ENCODE peak calls at places on chromosomes 13 and 19, in four cellular contexts. One of them, this sample, is unnamed.

GRCh38 chr13:21150013-21150412 is 26.3 kb downstream of the SKA3 start:
- DNase-seq in mesenchymal stem cell: peak
- DNase-seq in neuronal stem cell: no peak
- DNase-seq in IMR-90: no peak
- DNase-seq in this sample: no peak

GRCh38 chr19:27824108-27824507 is 1388.8 kb downstream of the UQCRFS1 start:
- DNase-seq in IMR-90: no peak
- DNase-seq in mesenchymal stem cell: no peak
- DNase-seq in neuronal stem cell: no peak
- DNase-seq in this sample: no peak

GRCh38 chr19:11766597-11767591 is at the start of gene ZNF441:
- DNase-seq in IMR-90: peak
- DNase-seq in mesenchymal stem cell: peak
- DNase-seq in neuronal stem cell: peak
- DNase-seq in this sample: peak

GRCh38 chr19:35740108-35740422 is 2.2 kb downstream of the IGFLR1 start:
- DNase-seq in neuronal stem cell: no peak
- DNase-seq in mesenchymal stem cell: no peak
- DNase-seq in IMR-90: no peak
- DNase-seq in this sample: no peak

GRCh38 chr19:53112286-53112685 is 9.1 kb upstream of the ZNF160 start:
- DNase-seq in IMR-90: peak
- DNase-seq in neuronal stem cell: no peak
- DNase-seq in mesenchymal stem cell: no peak
- DNase-seq in this sample: no peak

GRCh38 chr13:78540424-78540823 is 62.9 kb downstream of the POU4F1 start:
- DNase-seq in mesenchymal stem cell: no peak
- DNase-seq in IMR-90: no peak
- DNase-seq in neuronal stem cell: no peak
- DNase-seq in this sample: no peak

GRCh38 chr13:103101500-103101899 is 35.3 kb upstream of the SLC10A2 start:
- DNase-seq in neuronal stem cell: no peak
- DNase-seq in mesenchymal stem cell: no peak
- DNase-seq in IMR-90: no peak
- DNase-seq in this sample: no peak

GRCh38 chr13:99916366-99917103 is 55.0 kb downstream of the ZIC5 start:
- DNase-seq in IMR-90: peak
- DNase-seq in neuronal stem cell: no peak
- DNase-seq in mesenchymal stem cell: peak
- DNase-seq in this sample: no peak

GRCh38 chr19:46574533-46574932 is 26.6 kb upstream of the CALM3 start:
- DNase-seq in neuronal stem cell: no peak
- DNase-seq in IMR-90: no peak
- DNase-seq in mesenchymal stem cell: no peak
- DNase-seq in this sample: no peak

GRCh38 chr19:4559569-4559968 is at the start of gene SEMA6B:
- DNase-seq in IMR-90: no peak
- DNase-seq in neuronal stem cell: no peak
- DNase-seq in mesenchymal stem cell: peak
- DNase-seq in this sample: no peak

GRCh38 chr13:77300176-77301141 is 26.4 kb downstream of the MYCBP2 start:
- DNase-seq in IMR-90: peak
- DNase-seq in mesenchymal stem cell: peak
- DNase-seq in neuronal stem cell: no peak
- DNase-seq in this sample: no peak

GRCh38 chr19:6730153-6730804 is 7.1 kb downstream of the GPR108 start:
- DNase-seq in IMR-90: no peak
- DNase-seq in mesenchymal stem cell: no peak
- DNase-seq in neuronal stem cell: no peak
- DNase-seq in this sample: peak

GRCh38 chr19:12936582-12936981 is 1.8 kb upstream of the CALR start:
- DNase-seq in neuronal stem cell: no peak
- DNase-seq in IMR-90: no peak
- DNase-seq in mesenchymal stem cell: no peak
- DNase-seq in this sample: no peak
- H4K8ac ChIP-seq in neuronal stem cell: no peak
- H4K8ac ChIP-seq in IMR-90: no peak
- H4K8ac ChIP-seq in mesenchymal stem cell: no peak
- H4K8ac ChIP-seq in this sample: no peak

GRCh38 chr13:98208606-98209005 is 31.5 kb upstream of the RNF113B start:
- DNase-seq in neuronal stem cell: no peak
- DNase-seq in IMR-90: no peak
- DNase-seq in mesenchymal stem cell: peak
- DNase-seq in this sample: no peak
- H4K8ac ChIP-seq in neuronal stem cell: no peak
- H4K8ac ChIP-seq in IMR-90: peak
- H4K8ac ChIP-seq in mesenchymal stem cell: no peak
- H4K8ac ChIP-seq in this sample: no peak

DNA sequence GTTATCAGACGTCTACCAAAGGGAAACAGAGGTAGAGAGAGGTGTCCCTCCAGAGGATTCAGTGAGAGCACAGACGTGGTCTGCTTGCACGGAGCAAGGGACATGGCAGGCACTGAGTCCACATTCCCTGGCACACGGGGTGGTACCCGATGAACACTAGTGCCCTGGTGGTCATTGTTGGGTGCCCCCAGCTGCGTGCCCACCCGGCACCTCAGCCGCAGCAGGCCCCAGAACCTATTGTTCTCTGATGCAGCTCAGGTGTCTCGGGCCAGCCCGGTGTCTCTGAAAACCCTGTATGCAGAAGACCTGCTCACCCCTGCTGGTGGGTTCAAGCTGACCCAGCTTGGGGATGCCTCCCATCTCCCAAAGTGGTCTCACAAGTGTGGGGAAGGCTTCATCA is 11.9 kb downstream of the SUGP1 start:
- DNase-seq in IMR-90: no peak
- DNase-seq in neuronal stem cell: no peak
- DNase-seq in mesenchymal stem cell: no peak
- DNase-seq in this sample: no peak
- H4K8ac ChIP-seq in IMR-90: no peak
- H4K8ac ChIP-seq in neuronal stem cell: no peak
- H4K8ac ChIP-seq in mesenchymal stem cell: no peak
- H4K8ac ChIP-seq in this sample: no peak

DNA sequence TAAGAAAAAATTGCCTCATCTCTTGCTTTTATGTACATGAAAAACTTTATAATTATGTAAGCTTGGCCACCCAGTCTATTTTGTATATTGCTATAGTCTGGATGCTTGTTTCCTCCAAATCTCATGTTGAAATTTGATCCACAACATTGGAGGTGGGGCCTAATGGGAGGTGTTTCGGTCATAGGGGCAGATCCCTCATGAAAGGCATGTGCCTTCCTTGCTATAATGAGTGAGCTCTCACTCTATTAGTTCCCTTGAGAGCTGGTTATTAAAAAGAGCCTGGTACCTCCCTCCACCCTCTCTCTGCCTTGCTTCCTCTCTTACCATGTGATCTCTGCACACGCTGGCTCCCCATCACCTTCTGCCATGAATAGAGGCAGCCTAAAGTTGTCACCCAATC is 1005.1 kb downstream of the PCDH9 start:
- DNase-seq in neuronal stem cell: no peak
- DNase-seq in mesenchymal stem cell: no peak
- DNase-seq in IMR-90: no peak
- DNase-seq in this sample: peak
- H4K8ac ChIP-seq in neuronal stem cell: no peak
- H4K8ac ChIP-seq in mesenchymal stem cell: no peak
- H4K8ac ChIP-seq in IMR-90: no peak
- H4K8ac ChIP-seq in this sample: no peak

GRCh38 chr13:114143806-114144605 is 11.6 kb upstream of the RASA3 start:
- DNase-seq in mesenchymal stem cell: no peak
- DNase-seq in neuronal stem cell: no peak
- DNase-seq in IMR-90: no peak
- DNase-seq in this sample: peak
- H4K8ac ChIP-seq in mesenchymal stem cell: no peak
- H4K8ac ChIP-seq in neuronal stem cell: no peak
- H4K8ac ChIP-seq in IMR-90: no peak
- H4K8ac ChIP-seq in this sample: no peak

DNA sequence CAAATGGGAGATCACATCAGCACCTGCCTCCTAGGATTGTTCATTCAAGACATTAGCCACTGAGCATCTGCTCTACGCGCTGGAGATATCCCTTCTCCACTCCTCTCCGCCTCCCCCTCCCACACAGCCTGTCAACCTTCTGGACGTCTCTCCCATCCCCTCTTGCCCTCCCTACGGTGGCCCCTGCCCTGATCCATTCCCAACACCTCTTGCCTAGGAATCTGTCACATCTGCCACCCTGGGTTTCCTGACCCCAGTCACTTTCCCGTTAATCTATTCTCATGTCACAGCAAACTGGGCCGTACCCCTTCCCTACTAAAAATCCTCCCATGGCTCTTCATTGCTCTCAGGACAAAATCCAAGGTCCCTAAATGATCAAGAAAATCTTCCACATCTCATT is 10.3 kb downstream of the DYRK1B start:
- DNase-seq in IMR-90: no peak
- DNase-seq in mesenchymal stem cell: no peak
- DNase-seq in neuronal stem cell: no peak
- DNase-seq in this sample: no peak
- H4K8ac ChIP-seq in IMR-90: peak
- H4K8ac ChIP-seq in mesenchymal stem cell: no peak
- H4K8ac ChIP-seq in neuronal stem cell: no peak
- H4K8ac ChIP-seq in this sample: no peak

DNA sequence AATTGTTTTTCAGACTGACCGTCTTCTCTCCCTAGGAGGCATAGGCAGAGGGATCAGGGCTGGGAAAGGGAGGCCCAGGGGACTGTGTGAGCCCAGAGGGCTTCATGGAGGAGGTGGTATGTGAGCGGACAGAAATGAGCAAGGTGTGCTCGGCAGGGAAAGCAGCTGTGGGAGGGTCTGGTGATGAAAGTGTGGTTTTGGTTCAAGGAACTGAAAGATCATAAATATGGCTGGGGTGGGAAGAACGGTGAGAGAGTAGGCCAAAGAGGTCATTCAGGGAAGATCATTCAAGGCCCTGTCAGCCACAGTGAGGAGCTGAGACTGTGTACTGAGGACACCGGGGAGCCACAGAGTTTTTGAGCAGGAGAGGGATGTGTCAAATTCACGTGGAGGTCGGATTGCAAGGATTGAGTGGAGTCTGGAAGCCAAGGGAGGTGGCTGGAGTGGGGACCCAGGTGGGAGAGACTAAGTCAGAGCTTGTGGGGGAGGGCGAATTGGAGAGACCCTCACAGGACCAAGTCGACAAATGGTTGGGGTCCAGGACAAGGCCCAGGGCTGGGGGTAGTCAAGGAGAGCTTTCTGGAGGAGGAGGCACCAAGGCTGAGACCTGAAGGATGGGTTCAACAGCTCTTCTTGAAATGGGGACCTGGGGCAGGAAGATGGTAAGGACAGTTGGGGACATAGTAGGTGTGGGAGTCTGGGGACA is 7.6 kb downstream of the PLD3 start:
- DNase-seq in mesenchymal stem cell: no peak
- DNase-seq in IMR-90: no peak
- DNase-seq in neuronal stem cell: no peak
- DNase-seq in this sample: no peak
- H4K8ac ChIP-seq in mesenchymal stem cell: peak
- H4K8ac ChIP-seq in IMR-90: no peak
- H4K8ac ChIP-seq in neuronal stem cell: no peak
- H4K8ac ChIP-seq in this sample: no peak

DNA sequence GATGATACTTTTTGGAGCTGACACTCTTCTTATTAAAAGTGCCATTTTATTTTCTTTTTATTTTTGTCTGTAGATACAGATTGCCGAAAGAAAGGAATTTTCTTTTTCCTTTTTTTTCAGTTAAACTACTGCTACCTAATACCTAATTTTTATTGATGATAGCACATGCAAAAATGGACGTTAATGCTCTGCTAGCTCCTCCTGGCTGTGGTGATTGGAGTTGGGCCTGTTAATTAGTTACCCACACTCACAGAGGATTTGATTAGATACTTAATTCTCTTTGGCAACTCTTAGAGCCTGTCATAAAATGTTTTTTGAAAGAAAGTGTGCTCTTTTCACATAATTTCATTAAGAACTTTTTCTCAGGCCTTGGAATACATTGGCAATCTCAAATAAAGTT is 366.8 kb downstream of the DCT start:
- DNase-seq in mesenchymal stem cell: no peak
- DNase-seq in neuronal stem cell: no peak
- DNase-seq in IMR-90: no peak
- DNase-seq in this sample: no peak
- H4K8ac ChIP-seq in mesenchymal stem cell: no peak
- H4K8ac ChIP-seq in neuronal stem cell: no peak
- H4K8ac ChIP-seq in IMR-90: no peak
- H4K8ac ChIP-seq in this sample: no peak

GRCh38 chr19:33397536-33398360 is 24.2 kb downstream of the CEBPG start:
- DNase-seq in mesenchymal stem cell: no peak
- DNase-seq in neuronal stem cell: no peak
- DNase-seq in IMR-90: no peak
- DNase-seq in this sample: peak
- H4K8ac ChIP-seq in mesenchymal stem cell: no peak
- H4K8ac ChIP-seq in neuronal stem cell: no peak
- H4K8ac ChIP-seq in IMR-90: no peak
- H4K8ac ChIP-seq in this sample: no peak

This sample was measured in H9.